ENCODE peak calls at places on chromosomes 12 and 14, in five cellular contexts. E is H1, L is HEK293T, I is GM12878, B is HepG2. W is an unnamed sample.

GRCh38 chr14:64628940-64629403 is 75.3 kb upstream of the PLEKHG3 start:
- DNase-seq in I (no peak), L (no peak), B (no peak), E (no peak), W (no peak)

GRCh38 chr14:28751467-28752058 is 15.0 kb upstream of the FOXG1 start:
- DNase-seq in I (peak), E (peak), L (peak), B (peak), W (no peak)

GRCh38 chr14:89291351-89291940 is 125.6 kb downstream of the FOXN3 start:
- DNase-seq in E (no peak), I (no peak), B (no peak), L (no peak), W (no peak)

GRCh38 chr12:53543539-53543938 is 36.3 kb upstream of the NPFF start:
- DNase-seq in B (peak), I (peak), E (peak), L (peak), W (peak)

GRCh38 chr14:82626156-82627055 is 1092.8 kb upstream of the SEL1L start:
- DNase-seq in L (no peak), I (no peak), B (no peak), E (no peak), W (no peak)

GRCh38 chr12:40016960-40017359 is 88.9 kb downstream of the SLC2A13 start:
- DNase-seq in I (no peak), L (no peak), E (no peak), B (no peak), W (no peak)

GRCh38 chr14:91925727-91926121 is 21.8 kb downstream of the FBLN5 start:
- DNase-seq in E (no peak), B (no peak), I (no peak), L (no peak), W (no peak)

GRCh38 chr12:104520242-104520900 is 63.6 kb downstream of the CHST11 start:
- DNase-seq in B (no peak), I (peak), E (no peak), L (no peak), W (no peak)

GRCh38 chr12:50326636-50327284 is 43.4 kb upstream of the LIMA1 start:
- DNase-seq in L (no peak), I (no peak), E (no peak), B (peak), W (no peak)

GRCh38 chr14:75981426-75981825 is 369 bp downstream of the TGFB3 start:
- DNase-seq in E (peak), I (peak), L (peak), B (peak), W (no peak)

GRCh38 chr12:104571328-104571727 is 114.6 kb downstream of the CHST11 start:
- DNase-seq in L (no peak), E (no peak), B (no peak), I (peak), W (no peak)

GRCh38 chr12:23204933-23205778 is 580.2 kb downstream of the ETNK1 start:
- DNase-seq in E (no peak), L (peak), B (peak), I (peak), W (peak)

GRCh38 chr12:85029456-85029855 is 6.6 kb downstream of the TSPAN19 start:
- DNase-seq in I (no peak), L (peak), B (peak), E (no peak), W (no peak)

GRCh38 chr12:127625372-127625771 is 641.6 kb upstream of the TMEM132C start:
- DNase-seq in L (no peak), E (no peak), I (no peak), B (no peak), W (no peak)

GRCh38 chr12:109160873-109161272 is 44.5 kb downstream of the ACACB start:
- DNase-seq in I (no peak), L (no peak), B (no peak), E (no peak), W (no peak)

GRCh38 chr12:21989819-21990412 is 48.7 kb upstream of the ABCC9 start:
- DNase-seq in E (no peak), I (no peak), B (peak), L (no peak), W (no peak)

GRCh38 chr12:97556201-97556824 is 93.7 kb downstream of the RMST start:
- DNase-seq in B (peak), I (no peak), E (no peak), L (no peak), W (no peak)

GRCh38 chr14:67934087-67934486 is 114.5 kb downstream of the RAD51B start:
- DNase-seq in B (peak), L (peak), E (no peak), I (peak), W (peak)

GRCh38 chr12:57579677-57580465 is 11.1 kb upstream of the PIP4K2C start:
- DNase-seq in I (no peak), E (no peak), L (no peak), B (peak), W (no peak)

GRCh38 chr12:42885677-42886076 is 296.1 kb upstream of the PRICKLE1 start:
- DNase-seq in B (no peak), L (no peak), I (no peak), E (no peak), W (no peak)

GRCh38 chr14:69694730-69695663 is 71.9 kb upstream of the SRSF5 start:
- DNase-seq in E (no peak), B (no peak), L (no peak), I (no peak), W (no peak)

GRCh38 chr12:106774808-106775524 is 484 bp downstream of the RIC8B start:
- DNase-seq in B (no peak), I (no peak), E (no peak), L (no peak), W (no peak)

GRCh38 chr14:99925471-99925870 is 132.3 kb downstream of the EML1 start:
- DNase-seq in E (peak), L (no peak), B (no peak), I (no peak), W (no peak)

GRCh38 chr12:108583971-108584370 is 13.9 kb downstream of the TMEM119 start:
- DNase-seq in E (no peak), I (no peak), L (no peak), B (no peak), W (no peak)

GRCh38 chr12:94186461-94187237 is 38.3 kb downstream of the PLXNC1 start:
- DNase-seq in E (peak), B (no peak), L (no peak), I (no peak), W (no peak)

GRCh38 chr12:40870981-40871380 is 178.7 kb downstream of the CNTN1 start:
- DNase-seq in B (no peak), E (no peak), I (no peak), L (no peak), W (no peak)

GRCh38 chr12:98595152-98595988 is 1.9 kb downstream of the SLC25A3 start:
- DNase-seq in B (peak), E (peak), L (no peak), I (no peak), W (no peak)

GRCh38 chr14:62443796-62444195 is 601.5 kb downstream of the KCNH5 start:
- DNase-seq in E (no peak), B (no peak), L (no peak), I (no peak), W (no peak)

GRCh38 chr12:56213878-56214277 is 7.8 kb downstream of the RNF41 start:
- DNase-seq in I (no peak), L (no peak), E (no peak), B (no peak), W (no peak)

GRCh38 chr12:126389215-126389841 is 1324.1 kb downstream of the AACS start:
- DNase-seq in E (no peak), L (no peak), B (no peak), I (no peak), W (no peak)

DNA sequence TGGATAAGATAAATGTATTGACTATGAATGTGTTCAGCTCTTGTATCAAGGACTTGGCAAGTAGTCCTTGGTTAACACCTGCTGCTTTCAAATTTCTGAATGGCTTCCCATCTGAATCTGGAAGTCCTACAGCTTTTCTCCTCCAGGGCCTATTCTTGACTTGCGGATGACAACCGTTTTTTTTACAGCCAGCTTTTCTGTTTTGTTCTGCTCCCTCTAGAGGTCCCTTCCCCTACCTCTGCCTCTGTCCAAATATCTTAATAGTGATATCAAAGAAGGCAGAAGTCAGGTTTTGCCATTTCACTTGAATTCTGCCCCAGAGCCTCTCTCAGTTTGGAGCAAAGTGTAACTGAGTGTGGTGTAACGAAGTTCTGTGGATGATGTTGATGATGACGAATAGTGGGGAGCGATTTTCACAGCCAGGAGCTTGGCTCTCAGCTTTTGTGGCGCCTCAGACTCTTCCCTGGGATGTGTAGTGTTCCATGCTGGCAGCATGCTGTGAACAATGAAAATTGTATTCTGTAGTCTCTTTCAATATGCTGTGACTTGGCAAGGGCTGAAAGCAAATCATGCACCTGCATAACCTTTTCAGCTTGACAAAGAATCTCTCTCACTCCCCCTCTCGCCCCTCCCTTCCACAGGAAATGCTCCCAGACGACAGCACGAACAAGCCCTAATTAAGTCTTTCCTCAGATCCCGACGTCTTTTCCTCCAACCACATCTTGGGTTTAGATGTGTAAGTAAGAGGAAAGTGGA is 5.0 kb upstream of the SLC4A8 start:
- DNase-seq in L (no peak), I (no peak), B (no peak), E (no peak), W (peak)
- TF ChIP-seq SUZ12 in L (no peak), I (no peak), B (no peak), E (no peak), W (no peak)

GRCh38 chr14:105092912-105093425 is 27.7 kb upstream of the GPR132 start:
- DNase-seq in I (no peak), B (no peak), L (peak), E (peak), W (no peak)

GRCh38 chr14:105089746-105090492 is 24.7 kb upstream of the GPR132 start:
- DNase-seq in I (no peak), E (no peak), B (no peak), L (no peak), W (no peak)

GRCh38 chr14:105092124-105092911 is 27.1 kb upstream of the GPR132 start:
- DNase-seq in B (no peak), E (peak), I (no peak), L (no peak), W (no peak)

GRCh38 chr14:105090493-105091334 is 25.5 kb upstream of the GPR132 start:
- DNase-seq in I (no peak), L (peak), E (peak), B (peak), W (no peak)

DNA sequence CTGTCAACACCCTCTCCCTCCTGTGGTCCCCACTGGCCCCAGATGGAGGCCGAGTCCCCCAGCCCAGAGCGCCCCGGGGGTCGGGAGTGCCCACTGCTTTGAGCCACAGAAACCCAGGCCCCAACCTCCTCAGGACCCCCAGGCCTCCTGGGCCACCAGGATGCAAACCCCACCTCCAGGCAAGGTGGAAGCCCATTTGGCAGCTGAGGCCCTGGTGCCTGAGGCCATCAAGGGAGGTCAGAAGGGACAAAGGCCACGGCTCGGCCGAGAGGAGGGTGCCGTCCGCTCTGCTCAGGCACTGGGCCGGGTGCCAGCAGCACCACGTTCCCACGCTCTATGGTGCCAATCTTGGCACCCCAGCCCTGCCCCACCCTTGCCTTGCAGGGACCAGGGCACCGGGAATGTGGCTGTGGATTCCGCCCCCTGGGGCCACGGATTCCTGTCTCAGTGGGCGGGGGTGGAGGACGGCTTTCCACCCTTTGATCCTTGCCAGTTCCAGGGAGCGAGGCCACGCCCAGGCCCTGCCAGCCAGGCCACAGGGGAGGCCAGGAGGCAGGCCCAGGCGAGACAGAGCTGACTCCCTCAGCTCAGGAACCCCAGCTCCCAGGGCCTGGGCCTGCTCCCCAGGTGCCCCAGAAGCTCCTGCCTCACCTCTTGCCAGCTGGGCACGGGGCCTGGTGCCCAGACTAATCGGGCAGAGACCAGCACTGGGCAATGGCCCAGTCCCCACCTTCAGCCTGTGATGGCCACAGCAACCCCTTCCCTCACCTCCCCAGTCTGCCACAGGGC is 26.3 kb upstream of the GPR132 start:
- DNase-seq in B (peak), E (no peak), I (no peak), L (no peak), W (no peak)
- TF ChIP-seq SUZ12 in B (no peak), E (no peak), I (no peak), L (no peak), W (no peak)

GRCh38 chr12:28242888-28243633 is 52.8 kb downstream of the CCDC91 start:
- DNase-seq in L (no peak), E (no peak), I (no peak), B (no peak), W (no peak)

GRCh38 chr12:28240853-28241252 is 50.6 kb downstream of the CCDC91 start:
- DNase-seq in E (no peak), L (no peak), I (no peak), B (no peak), W (no peak)

GRCh38 chr12:28237423-28237822 is 47.2 kb downstream of the CCDC91 start:
- DNase-seq in B (peak), I (no peak), L (no peak), E (no peak), W (peak)

GRCh38 chr12:28239918-28240317 is 49.7 kb downstream of the CCDC91 start:
- DNase-seq in I (no peak), B (no peak), E (no peak), L (no peak), W (no peak)

DNA sequence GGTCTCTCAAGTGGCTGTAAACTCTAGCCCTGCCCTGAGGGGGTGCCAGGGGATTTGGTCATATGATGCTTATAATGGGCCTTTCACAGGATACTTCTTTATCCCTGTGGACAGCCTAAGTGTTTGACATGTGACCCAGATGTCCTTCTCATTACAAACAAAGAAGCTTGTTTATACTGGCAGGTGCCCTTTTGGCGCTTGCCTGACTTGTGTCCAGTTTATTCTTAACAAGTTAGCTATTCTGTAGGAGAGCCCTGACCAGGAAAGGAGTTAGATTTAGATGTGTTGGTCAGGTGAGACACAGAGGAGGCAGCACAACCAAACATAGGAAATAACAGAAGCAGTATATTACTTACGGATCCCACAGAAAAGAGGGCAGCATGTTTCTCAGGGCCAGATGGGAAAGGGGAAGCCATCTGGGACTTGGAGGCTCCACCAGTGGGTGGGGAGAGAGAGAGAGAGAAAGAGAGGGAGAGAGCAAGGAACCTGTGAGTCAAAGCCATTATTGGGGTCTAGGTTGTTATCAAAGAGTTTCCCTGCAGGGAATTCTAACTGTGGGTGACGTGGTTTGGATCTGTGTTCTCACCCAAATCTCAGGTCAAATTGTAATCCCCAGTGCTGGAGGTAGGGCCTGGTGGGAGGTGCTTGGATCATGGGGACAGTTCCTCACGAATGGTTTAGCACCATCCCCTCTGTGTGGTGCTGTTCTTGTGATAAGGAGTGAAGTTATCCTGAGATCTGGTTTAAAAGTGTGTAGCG is 52.1 kb downstream of the CCDC91 start:
- DNase-seq in I (no peak), B (no peak), E (no peak), L (no peak), W (no peak)
- TF ChIP-seq SUZ12 in I (no peak), B (no peak), E (no peak), L (no peak), W (no peak)

DNA sequence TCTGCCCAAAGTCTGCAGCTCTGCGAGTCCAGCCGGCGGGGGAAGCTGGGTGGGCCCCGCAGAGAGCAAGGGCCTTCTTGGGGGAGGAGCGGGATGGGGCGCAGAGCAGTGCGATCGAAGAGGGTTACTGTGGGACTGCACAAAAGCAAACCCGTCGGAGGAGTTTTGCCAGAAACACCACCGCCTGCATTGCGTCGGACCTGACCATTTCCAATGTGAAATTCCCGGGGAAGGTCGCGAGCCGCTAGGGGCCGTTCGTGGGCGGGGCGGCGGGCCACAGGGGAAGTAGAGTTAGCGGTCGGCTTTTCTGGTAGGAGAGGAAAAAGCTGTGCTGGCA is 340 bp upstream of the KCNA1 start:
- DNase-seq in E (peak), L (peak), B (no peak), I (no peak), W (peak)
- TF ChIP-seq SUZ12 in E (peak), L (no peak), B (no peak), I (no peak), W (no peak)

DNA sequence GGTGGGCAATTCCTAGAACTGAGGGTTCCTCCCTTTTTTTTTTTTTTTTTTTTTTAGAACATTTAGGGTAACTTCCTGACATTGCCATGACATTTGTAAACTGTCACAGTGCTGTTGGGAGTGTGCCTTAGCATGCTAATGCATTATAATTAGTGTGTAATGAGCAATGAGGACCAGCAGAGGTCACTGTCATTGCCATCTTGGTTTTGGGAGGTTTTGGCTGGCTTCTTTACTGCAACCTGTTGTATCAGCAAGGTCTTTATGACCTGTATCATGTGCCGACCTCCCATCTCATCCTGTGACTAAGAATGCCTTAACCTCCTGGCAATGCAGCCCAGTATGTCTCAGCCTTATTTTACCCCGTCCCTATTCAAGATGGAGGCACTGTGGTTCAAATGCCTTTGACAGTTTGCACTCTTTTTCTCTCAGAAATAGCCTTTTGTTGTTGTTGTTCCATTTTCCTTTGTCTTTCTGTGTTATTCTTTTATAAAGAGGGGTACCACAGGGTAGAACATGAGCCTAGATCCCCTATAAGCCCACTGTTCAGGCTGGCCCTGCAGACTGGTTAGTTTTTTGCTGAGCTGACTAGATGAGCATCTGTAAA is 75.6 kb upstream of the DCD start:
- DNase-seq in E (no peak), B (no peak), I (no peak), L (no peak), W (no peak)
- TF ChIP-seq SUZ12 in E (no peak), B (no peak), I (no peak), L (no peak), W (no peak)

GRCh38 chr12:118126119-118126757 is 9.7 kb upstream of the PEBP1 start:
- DNase-seq in I (no peak), B (peak), E (no peak), L (no peak), W (no peak)
- TF ChIP-seq SUZ12 in I (no peak), B (no peak), E (no peak), L (no peak), W (no peak)